ENCODE peak calls at places on chromosome 14, in six cellular contexts. H, W, Q, B, K and A are unnamed samples. For H3K4me1, the result is how much of the 10 kb centered on the place peaks cover.

GRCh38 chr14:55348766-55349453 is 62.7 kb downstream of the ATG14 start:
- DNase-seq in H (no peak), W (no peak), Q (no peak), B (no peak), K (no peak), A (no peak)

GRCh38 chr14:60327447-60328331 is 78.7 kb downstream of the PPM1A start:
- DNase-seq in H (peak), W (peak), Q (no peak), B (peak), K (no peak), A (no peak)

GRCh38 chr14:97416550-97416949 is 619.4 kb downstream of the VRK1 start:
- DNase-seq in H (no peak), W (no peak), Q (no peak), B (no peak), K (no peak), A (no peak)

GRCh38 chr14:68733086-68733621 is 59.7 kb downstream of the ZFP36L1 start:
- DNase-seq in H (no peak), W (no peak), Q (no peak), B (no peak), K (peak), A (no peak)

GRCh38 chr14:88492272-88493089 is 62.3 kb downstream of the PTPN21 start:
- DNase-seq in H (peak), W (peak), Q (no peak), B (peak), K (peak), A (peak)

GRCh38 chr14:58572092-58572853 is 65.5 kb upstream of the DACT1 start:
- DNase-seq in H (no peak), W (peak), Q (no peak), B (peak), K (no peak), A (no peak)

GRCh38 chr14:67837011-67837624 is 17.5 kb downstream of the RAD51B start:
- DNase-seq in H (peak), W (peak), Q (no peak), B (peak), K (peak), A (peak)

GRCh38 chr14:24206260-24207103 is 986 bp downstream of the TSSK4 start:
- DNase-seq in H (no peak), W (no peak), Q (no peak), B (no peak), K (no peak), A (no peak)

GRCh38 chr14:33307691-33308369 is 369.2 kb downstream of the NPAS3 start:
- DNase-seq in H (no peak), W (no peak), Q (peak), B (no peak), K (peak), A (peak)

GRCh38 chr14:24695265-24696241 is 61.6 kb upstream of the GZMB start:
- DNase-seq in H (no peak), W (no peak), Q (no peak), B (no peak), K (no peak), A (no peak)

GRCh38 chr14:77040995-77041744 is 12.7 kb upstream of the IRF2BPL start:
- DNase-seq in H (no peak), W (peak), Q (no peak), B (no peak), K (no peak), A (no peak)

GRCh38 chr14:21840765-21841164 is 167.1 kb upstream of the OR4E1 start:
- DNase-seq in H (no peak), W (no peak), Q (no peak), B (no peak), K (no peak), A (no peak)

GRCh38 chr14:97602438-97603117 is 805.4 kb downstream of the VRK1 start:
- DNase-seq in H (no peak), W (peak), Q (peak), B (no peak), K (no peak), A (no peak)

GRCh38 chr14:69779088-69779487 is 12.1 kb downstream of the SRSF5 start:
- DNase-seq in H (no peak), W (no peak), Q (no peak), B (no peak), K (no peak), A (no peak)

GRCh38 chr14:103103461-103104388 is 9.2 kb downstream of the EXOC3L4 start:
- DNase-seq in H (peak), W (no peak), Q (peak), B (peak), K (no peak), A (no peak)

GRCh38 chr14:57266060-57266459 is 2.6 kb downstream of the EXOC5 start:
- DNase-seq in H (no peak), W (no peak), Q (no peak), B (peak), K (no peak), A (no peak)

GRCh38 chr14:54025661-54026060 is 69.0 kb upstream of the BMP4 start:
- DNase-seq in H (no peak), W (no peak), Q (no peak), B (peak), K (no peak), A (no peak)

GRCh38 chr14:68530443-68530842 is 262.4 kb downstream of the ZFP36L1 start:
- DNase-seq in H (no peak), W (no peak), Q (no peak), B (no peak), K (no peak), A (no peak)

GRCh38 chr14:67492538-67492937 is 4.0 kb upstream of the TMEM229B start:
- DNase-seq in H (no peak), W (no peak), Q (no peak), B (no peak), K (no peak), A (no peak)

GRCh38 chr14:55760801-55761200 is 180.8 kb downstream of the KTN1 start:
- DNase-seq in H (no peak), W (no peak), Q (no peak), B (no peak), K (no peak), A (no peak)

GRCh38 chr14:47438650-47439140 is 236.7 kb downstream of the MDGA2 start:
- DNase-seq in H (no peak), W (no peak), Q (no peak), B (no peak), K (no peak), A (no peak)

GRCh38 chr14:75885829-75886228 is 96.0 kb downstream of the TGFB3 start:
- DNase-seq in H (no peak), W (no peak), Q (no peak), B (peak), K (no peak), A (no peak)

DNA sequence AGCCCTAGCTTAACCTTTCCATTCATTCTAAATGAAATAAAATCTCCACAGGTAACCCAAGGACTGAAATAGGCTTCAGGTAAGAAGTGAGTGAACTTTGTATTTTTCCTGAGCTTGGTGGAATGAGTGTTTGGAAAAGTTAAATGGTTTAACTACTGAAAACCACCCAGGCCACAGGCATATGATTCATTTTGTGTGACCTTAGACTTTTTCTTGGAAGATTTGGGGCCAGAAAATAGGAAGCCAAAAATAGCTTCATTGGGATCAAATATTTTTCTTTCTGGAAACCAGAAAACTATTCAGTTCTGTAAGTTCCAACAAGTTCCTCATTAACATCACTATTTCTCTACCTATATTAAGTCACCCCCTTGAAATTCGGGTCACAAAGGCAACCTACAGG is 212.6 kb downstream of the PCNX1 start:
- DNase-seq in H (no peak), W (no peak), Q (no peak), B (peak), K (no peak), A (no peak)
- H3K4me1 ChIP-seq in H (under half), W (under half), Q (under half), B (under half), K (under half), A (under half)

DNA sequence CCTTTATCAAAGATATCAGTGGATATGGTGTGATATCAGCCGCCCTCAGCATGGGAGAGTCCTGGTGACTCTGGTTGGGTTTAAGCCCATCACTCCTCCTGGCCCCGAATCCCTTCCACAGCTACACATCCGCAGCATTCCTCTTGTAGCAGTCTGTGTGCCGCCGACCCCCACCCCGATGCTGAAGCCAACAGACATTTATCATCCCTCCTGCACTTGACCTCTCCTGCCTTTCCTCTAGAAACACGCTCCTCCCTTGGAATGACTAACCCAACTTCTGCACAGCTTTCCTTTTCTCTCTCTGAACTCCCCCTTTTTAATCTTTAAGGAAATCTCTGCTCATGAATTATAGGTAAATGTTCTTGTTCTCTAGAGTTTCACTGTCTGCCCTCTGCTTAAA is 250.9 kb upstream of the FOXN3 start:
- DNase-seq in H (no peak), W (no peak), Q (no peak), B (peak), K (no peak), A (no peak)
- H3K4me3 ChIP-seq in H (no peak), W (no peak), Q (no peak), B (no peak), K (no peak), A (no peak)

GRCh38 chr14:105472496-105472991 is 2.1 kb upstream of the CRIP2 start:
- DNase-seq in H (peak), W (no peak), Q (peak), B (no peak), K (no peak), A (no peak)
- TF ChIP-seq CTCF in H (peak), W (no peak), Q (peak), B (no peak), K (no peak), A (no peak)

DNA sequence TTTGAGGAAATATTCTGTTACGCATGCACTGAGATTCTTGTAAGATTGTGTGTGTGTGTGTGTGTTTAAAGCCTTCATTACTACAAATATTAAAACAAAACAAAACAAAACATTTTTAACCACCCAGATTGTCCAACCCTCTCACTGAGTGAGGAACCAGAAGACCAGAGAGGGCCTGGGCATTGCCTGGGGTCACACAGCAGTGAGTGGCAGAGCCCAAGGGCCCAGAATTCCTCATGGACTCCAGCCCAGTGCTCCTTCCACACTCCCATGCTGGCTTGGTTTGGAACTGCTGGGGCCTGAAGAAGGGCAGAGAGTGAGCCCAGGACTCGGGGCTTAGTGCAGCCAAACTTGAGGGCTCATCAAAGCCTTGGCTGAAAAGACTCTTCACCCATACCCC is 1.6 kb upstream of the OTUB2 start:
- DNase-seq in H (no peak), W (no peak), Q (no peak), B (no peak), K (no peak), A (no peak)
- H3K4me1 ChIP-seq in H (under half), W (under half), Q (under half), B (under half), K (under half), A (under half)

DNA sequence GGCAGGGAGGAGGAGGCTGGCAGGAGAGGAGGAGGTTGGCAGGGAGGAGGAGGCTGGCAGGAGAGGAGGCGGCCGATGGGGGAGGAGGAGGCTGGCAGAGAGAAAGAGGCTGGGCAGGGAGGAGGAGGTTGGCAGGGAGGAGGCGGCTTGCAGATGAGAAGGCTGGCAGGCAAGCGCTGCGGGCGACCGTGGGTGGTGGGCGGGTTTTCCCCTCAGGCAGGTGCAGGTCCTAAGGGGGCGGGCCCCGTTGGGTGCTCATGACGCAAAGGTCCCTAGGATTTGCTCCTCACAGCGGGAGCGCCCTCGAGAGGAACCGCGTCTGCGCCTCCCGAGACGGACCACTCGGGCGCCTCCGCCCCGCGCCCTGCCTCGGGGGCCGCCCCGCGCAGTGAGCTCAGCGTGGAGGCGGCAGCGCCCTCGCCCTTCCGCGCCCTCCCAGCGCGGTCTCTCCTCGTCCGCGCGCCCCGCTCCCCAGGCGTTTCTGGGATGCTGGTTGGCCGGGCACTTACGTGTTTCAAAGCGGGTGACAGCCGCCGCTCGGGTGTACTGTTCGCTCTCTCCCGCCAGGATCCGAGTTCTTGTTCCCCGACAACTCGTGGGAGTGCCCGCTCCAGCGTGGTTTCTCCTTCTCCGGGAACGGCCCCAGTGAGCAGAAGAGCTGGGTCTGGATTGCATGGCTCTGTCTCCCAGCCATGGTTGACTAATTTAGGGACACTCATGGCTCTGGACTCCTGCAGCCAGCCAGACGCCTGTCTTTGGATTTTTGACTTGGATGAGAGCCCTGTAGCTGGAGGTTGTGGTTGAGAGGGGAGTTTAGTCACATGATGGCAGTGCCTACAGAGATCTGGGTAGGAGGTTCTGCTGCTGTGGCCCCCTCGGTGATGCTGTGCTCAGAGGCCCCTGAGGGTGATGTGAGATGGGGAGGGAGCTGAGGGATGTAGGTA is 64.1 kb upstream of the PPP4R3A start:
- DNase-seq in H (peak), W (peak), Q (no peak), B (peak), K (peak), A (peak)
- H3K4me3 ChIP-seq in H (peak), W (peak), Q (peak), B (peak), K (no peak), A (peak)

DNA sequence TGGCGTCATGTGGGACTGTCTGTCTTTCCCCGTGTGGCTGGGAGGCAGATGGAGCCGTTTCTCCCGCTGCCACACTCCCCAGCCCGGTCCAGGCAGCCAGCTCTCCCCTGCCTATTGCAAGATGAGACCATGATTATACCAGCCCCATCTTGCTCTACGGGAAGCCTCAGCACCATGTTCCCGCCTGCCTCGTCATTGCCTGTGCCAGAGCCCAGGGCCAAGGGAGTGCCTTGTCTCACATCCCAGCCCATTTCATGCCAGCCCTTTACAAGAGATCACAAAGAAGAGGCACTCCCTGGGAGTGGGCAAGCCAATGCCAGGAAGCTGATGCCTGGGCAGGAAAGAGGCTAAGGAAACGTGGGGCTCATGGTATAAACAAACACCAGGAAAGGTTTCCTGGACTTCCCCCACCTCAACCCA is 23.9 kb downstream of the GPR68 start:
- DNase-seq in H (no peak), W (no peak), Q (no peak), B (no peak), K (no peak), A (no peak)
- TF ChIP-seq CTCF in H (no peak), W (no peak), Q (no peak), B (no peak), K (no peak), A (no peak)